ENCODE peak calls at places on chromosomes 2 and 18, in four cellular contexts. One of them, this sample, is unnamed.

GRCh38 chr18:10590412-10590811 is 64.6 kb downstream of the NAPG start:
- DNase-seq in fibroblast of pulmonary artery: no peak
- DNase-seq in progenitor cell of endocrine pancreas: no peak
- DNase-seq in IMR-90: no peak
- DNase-seq in this sample: no peak

GRCh38 chr18:25019086-25019860 is 332.7 kb downstream of the ZNF521 start:
- DNase-seq in progenitor cell of endocrine pancreas: no peak
- DNase-seq in IMR-90: no peak
- DNase-seq in fibroblast of pulmonary artery: no peak
- DNase-seq in this sample: no peak

GRCh38 chr2:97844311-97844859 is 131.0 kb downstream of the ZAP70 start:
- DNase-seq in IMR-90: no peak
- DNase-seq in progenitor cell of endocrine pancreas: no peak
- DNase-seq in fibroblast of pulmonary artery: peak; percentile 3
- DNase-seq in this sample: no peak

GRCh38 chr2:20576598-20577115 is 74.2 kb downstream of the HS1BP3 start:
- DNase-seq in fibroblast of pulmonary artery: no peak
- DNase-seq in IMR-90: no peak
- DNase-seq in progenitor cell of endocrine pancreas: no peak
- DNase-seq in this sample: no peak

GRCh38 chr2:147945660-147946059 is 74.9 kb downstream of the ORC4 start:
- DNase-seq in fibroblast of pulmonary artery: peak; percentile 56
- DNase-seq in progenitor cell of endocrine pancreas: no peak
- DNase-seq in IMR-90: peak; percentile 16
- DNase-seq in this sample: peak; percentile 41

GRCh38 chr2:222892321-222892720 is 31.5 kb downstream of the ACSL3 start:
- DNase-seq in fibroblast of pulmonary artery: peak; percentile 77
- DNase-seq in IMR-90: peak; percentile 64
- DNase-seq in progenitor cell of endocrine pancreas: no peak
- DNase-seq in this sample: peak; percentile 85

GRCh38 chr2:203549406-203549805 is 14.3 kb upstream of the RAPH1 start:
- DNase-seq in progenitor cell of endocrine pancreas: no peak
- DNase-seq in fibroblast of pulmonary artery: no peak
- DNase-seq in IMR-90: peak; percentile 41
- DNase-seq in this sample: peak; percentile 28

GRCh38 chr2:44598731-44599529 is 237.2 kb downstream of the CAMKMT start:
- DNase-seq in progenitor cell of endocrine pancreas: no peak
- DNase-seq in IMR-90: no peak
- DNase-seq in fibroblast of pulmonary artery: no peak
- DNase-seq in this sample: peak; percentile 42

GRCh38 chr2:236867441-236868260 is 218.0 kb upstream of the COPS8 start:
- DNase-seq in progenitor cell of endocrine pancreas: no peak
- DNase-seq in IMR-90: no peak
- DNase-seq in fibroblast of pulmonary artery: no peak
- DNase-seq in this sample: no peak

GRCh38 chr2:143261986-143262784 is 133.0 kb downstream of the ARHGAP15 start:
- DNase-seq in IMR-90: peak; percentile 27
- DNase-seq in fibroblast of pulmonary artery: no peak
- DNase-seq in progenitor cell of endocrine pancreas: no peak
- DNase-seq in this sample: peak; percentile 18

GRCh38 chr2:25309402-25309801 is 32.3 kb downstream of the DNMT3A start:
- DNase-seq in IMR-90: peak; percentile 50
- DNase-seq in progenitor cell of endocrine pancreas: peak; percentile 25
- DNase-seq in fibroblast of pulmonary artery: peak; percentile 65
- DNase-seq in this sample: peak; percentile 56

GRCh38 chr18:37666986-37667385 is 101.4 kb upstream of the CELF4 start:
- DNase-seq in IMR-90: no peak
- DNase-seq in fibroblast of pulmonary artery: no peak
- DNase-seq in progenitor cell of endocrine pancreas: no peak
- DNase-seq in this sample: no peak

GRCh38 chr2:18722101-18722500 is 132.7 kb upstream of the NT5C1B start:
- DNase-seq in IMR-90: peak; percentile 44
- DNase-seq in progenitor cell of endocrine pancreas: no peak
- DNase-seq in fibroblast of pulmonary artery: no peak
- DNase-seq in this sample: peak; percentile 42

GRCh38 chr2:141105763-141106162 is 1025.1 kb downstream of the LRP1B start:
- DNase-seq in fibroblast of pulmonary artery: no peak
- DNase-seq in progenitor cell of endocrine pancreas: no peak
- DNase-seq in IMR-90: no peak
- DNase-seq in this sample: no peak

GRCh38 chr18:64409511-64409910 is 260.6 kb upstream of the LINC00305 start:
- DNase-seq in IMR-90: no peak
- DNase-seq in fibroblast of pulmonary artery: peak; percentile 8
- DNase-seq in progenitor cell of endocrine pancreas: no peak
- DNase-seq in this sample: no peak